ENCODE peak calls at places on chromosomes 4 and X, in seven cellular contexts. F is posterior vena cava; S is stimulated activated naive CD4-positive, alpha-beta T cell; K is Right ventricle myocardium superior; J is progenitor cell of endocrine pancreas; A is lung microvascular endothelial cell; C is activated CD4-positive, alpha-beta T cell treated with anti-CD3 and anti-CD28 coated beads, Interleukin-2, amount 50 U/mL, for 48 hours. G is an unnamed sample.

GRCh38 chr4:142373610-142374009 is 472.5 kb downstream of the INPP4B start:
- DNase-seq in F (no peak), S (no peak), K (no peak), J (no peak), A (peak), C (no peak), G (no peak)

GRCh38 chr4:166104623-166105022 is 231.6 kb downstream of the TLL1 start:
- DNase-seq in F (no peak), S (no peak), K (no peak), J (no peak), A (no peak), C (no peak), G (no peak)

GRCh38 chr4:78591404-78591803 is 39.8 kb downstream of the ANXA3 start:
- DNase-seq in F (no peak), S (no peak), K (no peak), J (no peak), A (peak), C (no peak), G (no peak)

GRCh38 chr4:114472269-114473032 is 126.2 kb upstream of the UGT8 start:
- DNase-seq in F (no peak), S (no peak), K (no peak), J (no peak), A (no peak), C (no peak), G (no peak)

GRCh38 chr4:181710143-181710542 is 533.1 kb upstream of the TENM3 start:
- DNase-seq in F (no peak), S (no peak), K (no peak), J (no peak), A (no peak), C (no peak), G (no peak)

GRCh38 chr4:67871867-67872266 is 11.9 kb downstream of the TMPRSS11D start:
- DNase-seq in F (no peak), S (no peak), K (no peak), J (no peak), A (peak), C (no peak), G (peak)

GRCh38 chr4:133483600-133484246 is 334.6 kb downstream of the PCDH10 start:
- DNase-seq in F (no peak), S (no peak), K (no peak), J (no peak), A (no peak), C (no peak), G (no peak)

GRCh38 chr4:84497220-84497834 is 1.8 kb downstream of the NKX6-1 start:
- DNase-seq in F (peak), S (peak), K (no peak), J (no peak), A (no peak), C (no peak), G (no peak)

GRCh38 chrX:23954396-23954795 is 46.6 kb downstream of the CXorf58 start:
- DNase-seq in F (no peak), S (no peak), K (no peak), J (no peak), A (no peak), C (no peak), G (no peak)

GRCh38 chr4:7838136-7838782 is 101.4 kb downstream of the AFAP1 start:
- DNase-seq in F (no peak), S (no peak), K (no peak), J (no peak), A (no peak), C (no peak), G (no peak)

GRCh38 chrX:57915680-57916079 is 5.4 kb upstream of the ZXDA start:
- DNase-seq in F (no peak), S (no peak), K (no peak), J (no peak), A (no peak), C (no peak), G (no peak)

GRCh38 chr4:65167719-65168118 is 502.6 kb downstream of the EPHA5 start:
- DNase-seq in F (no peak), S (no peak), K (no peak), J (no peak), A (no peak), C (no peak), G (no peak)

GRCh38 chr4:2962099-2962455 is 1.1 kb downstream of the NOP14 start:
- DNase-seq in F (no peak), S (peak), K (no peak), J (no peak), A (no peak), C (peak), G (no peak)

GRCh38 chr4:153764611-153765368 is 5.0 kb upstream of the RNF175 start:
- DNase-seq in F (no peak), S (no peak), K (no peak), J (no peak), A (no peak), C (no peak), G (no peak)

GRCh38 chr4:98802673-98803286 is 126.2 kb downstream of the EIF4E start:
- DNase-seq in F (no peak), S (no peak), K (no peak), J (no peak), A (no peak), C (no peak), G (no peak)

GRCh38 chr4:108119199-108119800 is 49.4 kb downstream of the LEF1 start:
- DNase-seq in F (no peak), S (no peak), K (no peak), J (no peak), A (no peak), C (no peak), G (no peak)

GRCh38 chr4:605702-606425 is 19.5 kb upstream of the PDE6B start:
- DNase-seq in F (no peak), S (no peak), K (no peak), J (no peak), A (no peak), C (no peak), G (no peak)

GRCh38 chr4:127995776-127996175 is 30.6 kb downstream of the ABHD18 start:
- DNase-seq in F (no peak), S (no peak), K (no peak), J (no peak), A (no peak), C (no peak), G (no peak)

GRCh38 chr4:24266951-24267577 is 317.3 kb downstream of the DHX15 start:
- DNase-seq in F (no peak), S (no peak), K (no peak), J (no peak), A (no peak), C (no peak), G (no peak)

GRCh38 chr4:24394041-24394440 is 190.3 kb downstream of the DHX15 start:
- DNase-seq in F (no peak), S (no peak), K (no peak), J (no peak), A (no peak), C (no peak), G (no peak)

GRCh38 chr4:38560763-38561558 is 103.0 kb upstream of the KLF3 start:
- DNase-seq in F (no peak), S (peak), K (no peak), J (no peak), A (no peak), C (peak), G (no peak)

GRCh38 chr4:18020145-18020670 is 1.3 kb downstream of the LCORL start:
- DNase-seq in F (no peak), S (peak), K (no peak), J (no peak), A (peak), C (no peak), G (no peak)

GRCh38 chrX:150602296-150602695 is 33.9 kb downstream of the MTM1 start:
- DNase-seq in F (no peak), S (no peak), K (no peak), J (no peak), A (no peak), C (no peak), G (no peak)

GRCh38 chr4:52956691-52957090 is 94.6 kb downstream of the RASL11B start:
- DNase-seq in F (no peak), S (no peak), K (no peak), J (no peak), A (no peak), C (no peak), G (no peak)

GRCh38 chr4:70637239-70637920 is 8.8 kb downstream of the ENAM start:
- DNase-seq in F (no peak), S (no peak), K (no peak), J (no peak), A (no peak), C (no peak), G (no peak)

GRCh38 chr4:16492872-16493271 is 266.6 kb upstream of the TAPT1 start:
- DNase-seq in F (no peak), S (no peak), K (no peak), J (no peak), A (no peak), C (no peak), G (no peak)

GRCh38 chr4:73772353-73772752 is 32.0 kb downstream of the CXCL8 start:
- DNase-seq in F (no peak), S (no peak), K (no peak), J (no peak), A (no peak), C (no peak), G (no peak)

GRCh38 chr4:101332424-101332823 is 14.9 kb downstream of the PPP3CA start:
- DNase-seq in F (no peak), S (no peak), K (no peak), J (no peak), A (no peak), C (no peak), G (no peak)

GRCh38 chr4:87632469-87632868 is 17.6 kb upstream of the DMP1 start:
- DNase-seq in F (no peak), S (no peak), K (no peak), J (no peak), A (peak), C (no peak), G (no peak)

GRCh38 chr4:243407-243806 is 61.9 kb downstream of the ZNF732 start:
- DNase-seq in F (no peak), S (no peak), K (no peak), J (no peak), A (no peak), C (no peak), G (no peak)

GRCh38 chr4:102299708-102300107 is 45.6 kb downstream of the SLC39A8 start:
- DNase-seq in F (peak), S (peak), K (peak), J (peak), A (peak), C (peak), G (peak)

GRCh38 chrX:3461824-3462508 is 115.5 kb upstream of the MXRA5 start:
- DNase-seq in F (no peak), S (no peak), K (no peak), J (no peak), A (no peak), C (no peak), G (no peak)

GRCh38 chr4:122896270-122896669 is 26.1 kb downstream of the NUDT6 start:
- DNase-seq in F (no peak), S (no peak), K (no peak), J (no peak), A (no peak), C (no peak), G (no peak)

GRCh38 chrX:40912576-40912975 is 172.7 kb upstream of the USP9X start:
- DNase-seq in F (no peak), S (no peak), K (no peak), J (no peak), A (no peak), C (no peak), G (no peak)

GRCh38 chr4:26985836-26986235 is 125.2 kb downstream of the STIM2 start:
- DNase-seq in F (no peak), S (peak), K (no peak), J (no peak), A (no peak), C (no peak), G (no peak)